ENCODE peak calls at places on chromosomes 7 and 10, in eight cellular contexts. W, P, S, N, A, G, Z and K are unnamed samples.

GRCh38 chr7:113299748-113300147 is 181.4 kb upstream of the SMIM30 start:
- DNase-seq in P (no peak), N (no peak), G (no peak), A (no peak), S (no peak), Z (no peak), W (no peak), K (no peak)

GRCh38 chr7:87218941-87219544 is 489 bp downstream of the TMEM243 start:
- DNase-seq in N (peak), W (no peak), G (peak), A (peak), P (peak), S (peak), Z (peak), K (no peak)

GRCh38 chr7:102132209-102132752 is 154.4 kb upstream of the SH2B2 start:
- DNase-seq in N (no peak), S (no peak), P (no peak), G (no peak), A (no peak), Z (no peak), W (no peak), K (no peak)

GRCh38 chr7:39085590-39086049 is 107.9 kb downstream of the POU6F2 start:
- DNase-seq in W (no peak), G (peak), S (no peak), N (peak), A (peak), Z (peak), P (no peak), K (no peak)

GRCh38 chr7:158355456-158356065 is 232.1 kb downstream of the PTPRN2 start:
- DNase-seq in N (no peak), S (no peak), W (no peak), G (peak), P (peak), A (peak), Z (no peak), K (no peak)

GRCh38 chr7:151454932-151455530 is 15.1 kb upstream of the CRYGN start:
- DNase-seq in G (no peak), S (no peak), A (no peak), Z (no peak), W (no peak), N (no peak), P (peak), K (no peak)

GRCh38 chr7:42192072-42192471 is 44.9 kb downstream of the GLI3 start:
- DNase-seq in S (no peak), A (no peak), G (no peak), P (no peak), Z (peak), N (no peak), W (no peak), K (no peak)

GRCh38 chr7:153858335-153858734 is 193.9 kb upstream of the DPP6 start:
- DNase-seq in N (no peak), Z (no peak), A (no peak), G (no peak), S (no peak), W (no peak), P (no peak), K (no peak)

GRCh38 chr7:53684693-53685092 is 649.3 kb downstream of the POM121L12 start:
- DNase-seq in S (no peak), G (no peak), Z (no peak), P (no peak), A (no peak), N (no peak), W (no peak), K (no peak)

GRCh38 chr10:29734640-29734979 is 99.8 kb upstream of the SVIL start:
- DNase-seq in P (peak), A (no peak), S (no peak), Z (peak), W (no peak), G (no peak), N (peak), K (no peak)
- H3K4me3 ChIP-seq in P (peak), A (peak), S (peak), Z (peak), W (peak), G (peak), N (peak), K (peak)

GRCh38 chr10:125726914-125727313 is 7.4 kb downstream of the EDRF1 start:
- DNase-seq in Z (no peak), S (no peak), W (no peak), G (no peak), P (no peak), A (no peak), N (no peak), K (no peak)

GRCh38 chr10:125722811-125723210 is 3.3 kb downstream of the EDRF1 start:
- DNase-seq in P (no peak), S (no peak), Z (no peak), G (no peak), W (no peak), A (no peak), N (no peak), K (no peak)

GRCh38 chr10:125719173-125720001 is at the start of gene EDRF1:
- DNase-seq in Z (peak), G (peak), A (peak), W (peak), N (peak), S (peak), P (peak), K (peak)

GRCh38 chr10:125720002-125720382 is 483 bp downstream of the EDRF1 start:
- DNase-seq in Z (peak), S (no peak), G (no peak), P (no peak), N (no peak), A (no peak), W (no peak), K (no peak)

GRCh38 chr10:125721035-125721434 is 1.5 kb downstream of the EDRF1 start:
- DNase-seq in Z (no peak), P (no peak), A (no peak), W (no peak), N (no peak), S (no peak), G (no peak), K (no peak)
- H3K4me3 ChIP-seq in Z (no peak), P (no peak), A (peak), W (peak), N (peak), S (peak), G (peak), K (peak)

GRCh38 chr7:128871050-128871449 is 8.4 kb downstream of the ATP6V1F start:
- DNase-seq in G (no peak), Z (no peak), P (no peak), N (no peak), W (no peak), A (no peak), S (no peak), K (no peak)
- H3K4me3 ChIP-seq in G (no peak), Z (no peak), P (no peak), N (no peak), W (no peak), A (no peak), S (no peak), K (no peak)

GRCh38 chr10:71964669-71965515 is 697 bp downstream of the CHST3 start:
- DNase-seq in G (peak), P (peak), A (peak), N (peak), Z (peak), W (no peak), S (peak), K (no peak)
- H3K4me3 ChIP-seq in G (peak), P (peak), A (peak), N (peak), Z (peak), W (peak), S (peak), K (peak)

GRCh38 chr7:83798489-83798888 is 149.6 kb upstream of the SEMA3E start:
- DNase-seq in A (no peak), W (no peak), P (no peak), S (no peak), Z (no peak), N (no peak), G (no peak), K (no peak)

GRCh38 chr7:83793558-83793957 is 144.6 kb upstream of the SEMA3E start:
- DNase-seq in S (no peak), Z (no peak), P (no peak), W (no peak), G (no peak), N (no peak), A (no peak), K (no peak)

GRCh38 chr7:83794834-83795233 is 145.9 kb upstream of the SEMA3E start:
- DNase-seq in N (no peak), P (no peak), Z (no peak), S (no peak), A (no peak), G (no peak), W (no peak), K (no peak)

GRCh38 chr7:83799333-83799732 is 150.4 kb upstream of the SEMA3E start:
- DNase-seq in N (no peak), P (no peak), W (no peak), S (no peak), Z (no peak), A (no peak), G (no peak), K (no peak)

DNA sequence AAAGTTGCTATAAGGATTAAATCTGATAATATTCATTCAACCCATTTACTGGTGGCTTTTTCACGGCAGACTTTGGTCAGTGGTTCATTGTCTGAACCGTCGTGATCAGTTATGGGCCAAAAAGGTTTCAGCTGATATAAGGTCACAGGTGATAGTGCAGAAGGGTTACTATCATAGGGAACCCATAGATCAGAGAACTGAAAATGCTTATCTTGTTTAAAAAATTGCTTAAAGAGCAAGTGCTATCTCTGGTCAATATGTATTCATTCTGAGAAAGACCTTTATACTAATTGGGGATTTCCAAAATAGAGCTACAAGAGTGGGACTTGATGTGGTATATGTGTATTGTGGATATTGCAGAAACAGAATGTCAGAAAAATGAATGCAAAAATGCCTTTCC is 147.8 kb upstream of the SEMA3E start:
- DNase-seq in N (no peak), G (no peak), A (no peak), Z (no peak), P (no peak), W (no peak), S (no peak), K (no peak)
- H3K4me3 ChIP-seq in N (no peak), G (no peak), A (no peak), Z (no peak), P (no peak), W (no peak), S (no peak), K (no peak)

DNA sequence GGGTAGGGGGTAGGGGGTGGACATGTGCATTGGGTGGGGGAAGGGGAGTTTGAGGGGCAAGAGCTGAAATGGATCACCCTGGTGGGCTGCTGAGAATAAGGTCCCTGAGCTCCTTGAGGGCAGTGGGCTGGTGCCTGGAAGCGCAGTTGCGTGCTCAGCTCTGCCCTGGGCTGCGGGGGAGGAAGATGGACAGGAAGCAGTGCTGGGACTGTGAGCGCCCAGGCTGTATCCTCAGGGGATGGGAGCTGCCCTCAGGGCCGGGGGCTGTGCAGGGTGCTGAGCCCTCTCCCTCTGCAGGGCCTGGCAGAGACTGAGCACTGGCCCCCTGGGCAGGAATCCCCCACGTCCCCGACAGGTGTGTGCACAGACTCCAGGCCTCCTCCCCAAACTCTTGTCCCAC is 24.4 kb upstream of the ZNF467 start:
- DNase-seq in A (no peak), G (no peak), Z (no peak), P (no peak), W (no peak), S (no peak), N (no peak), K (no peak)
- H3K4me3 ChIP-seq in A (no peak), G (no peak), Z (no peak), P (no peak), W (no peak), S (no peak), N (no peak), K (no peak)

GRCh38 chr7:97016392-97017196 is 8.0 kb downstream of the DLX5 start:
- DNase-seq in G (peak), N (no peak), W (no peak), S (no peak), Z (no peak), A (peak), P (peak), K (no peak)
- H3K4me3 ChIP-seq in G (peak), N (peak), W (peak), S (peak), Z (no peak), A (peak), P (peak), K (peak)